ENCODE peak calls at places on chromosomes 3 and 15, in eight cellular contexts. T is T-cell; R is AG08395; N is AG09309; Z is SK-N-DZ; M is naive thymus-derived CD8-positive, alpha-beta T cell; Y is stimulated activated CD4-positive, alpha-beta T cell treated with anti-CD3 and anti-CD28 coated beads, Interleukin-12 subunit alpha, Interleukin-12 subunit beta, amount 100 ng/mL, for 24 hours; Q is NCI-H460. B is an unnamed sample.

GRCh38 chr3:55729546-55729945 is 242.4 kb upstream of the WNT5A start:
- DNase-seq in Z (no peak), N (no peak), Q (no peak), Y (no peak), R (no peak), T (no peak), M (no peak), B (no peak)

GRCh38 chr3:18223591-18224338 is 201.4 kb downstream of the SATB1 start:
- DNase-seq in Y (no peak), Q (no peak), M (peak), Z (peak), T (no peak), R (no peak), N (no peak), B (peak)

GRCh38 chr3:27681249-27681748 is 40.8 kb downstream of the EOMES start:
- DNase-seq in R (peak), Q (peak), Z (peak), M (peak), T (no peak), N (peak), Y (no peak), B (peak)

GRCh38 chr3:58607816-58608215 is 30.6 kb upstream of the FAM107A start:
- DNase-seq in Z (no peak), T (no peak), Y (no peak), N (no peak), Q (no peak), M (no peak), R (no peak), B (no peak)

GRCh38 chr3:151426337-151426648 is 34.6 kb downstream of the IGSF10 start:
- DNase-seq in T (no peak), Z (no peak), Y (no peak), M (no peak), N (no peak), R (no peak), Q (no peak), B (no peak)

GRCh38 chr3:65732060-65732933 is 306.4 kb downstream of the MAGI1 start:
- DNase-seq in R (peak), N (peak), Q (peak), M (peak), T (no peak), Y (no peak), Z (peak), B (peak)

GRCh38 chr3:53630547-53630946 is 136.1 kb downstream of the CACNA1D start:
- DNase-seq in N (no peak), T (no peak), Q (no peak), Z (no peak), Y (no peak), M (no peak), R (no peak), B (no peak)

GRCh38 chr15:37756407-37756806 is 178.0 kb upstream of the TMCO5A start:
- DNase-seq in N (no peak), T (no peak), Z (no peak), M (no peak), Y (no peak), Q (no peak), R (no peak), B (no peak)

GRCh38 chr3:127786358-127787070 is 35.8 kb downstream of the MGLL start:
- DNase-seq in M (no peak), Y (no peak), T (no peak), Q (no peak), Z (no peak), N (no peak), R (peak), B (peak)

GRCh38 chr15:90871097-90871715 is 2.8 kb downstream of the FURIN start:
- DNase-seq in N (no peak), R (peak), Y (no peak), T (no peak), Q (no peak), M (peak), Z (no peak), B (peak)

GRCh38 chr3:140468407-140468806 is 209.5 kb upstream of the TRIM42 start:
- DNase-seq in Q (no peak), Y (no peak), T (no peak), R (no peak), N (no peak), M (no peak), Z (no peak), B (no peak)

GRCh38 chr15:43939070-43939469 is 112.3 kb downstream of the WDR76 start:
- DNase-seq in T (no peak), N (no peak), Z (no peak), Q (peak), Y (no peak), M (no peak), R (no peak), B (peak)

GRCh38 chr3:42655980-42656679 is 2.6 kb downstream of the ZBTB47 start:
- DNase-seq in R (peak), N (no peak), Y (no peak), M (no peak), Q (no peak), T (no peak), Z (no peak), B (peak)

GRCh38 chr3:150635076-150635475 is 32.0 kb downstream of the SELENOT start:
- DNase-seq in Z (no peak), Q (no peak), Y (no peak), T (no peak), M (no peak), R (no peak), N (no peak), B (no peak)

GRCh38 chr3:161332792-161333191 is 38.5 kb downstream of the SPTSSB start:
- DNase-seq in Y (no peak), M (no peak), N (no peak), Q (no peak), T (no peak), R (no peak), Z (no peak), B (no peak)

GRCh38 chr15:70083946-70084345 is 13.8 kb downstream of the TLE3 start:
- DNase-seq in R (no peak), Y (no peak), Q (no peak), N (no peak), Z (no peak), T (no peak), M (no peak), B (no peak)

GRCh38 chr3:47715928-47716327 is 65.8 kb downstream of the SMARCC1 start:
- DNase-seq in Y (no peak), Q (no peak), Z (no peak), R (peak), T (no peak), N (peak), M (no peak), B (no peak)

GRCh38 chr3:143849854-143850549 is 1.7 kb upstream of the SLC9A9 start:
- DNase-seq in Z (no peak), T (no peak), Q (no peak), N (peak), Y (no peak), R (peak), M (no peak), B (no peak)

GRCh38 chr15:72315706-72316370 is 4.1 kb downstream of the CELF6 start:
- DNase-seq in M (no peak), T (no peak), Z (no peak), Q (no peak), Y (no peak), R (no peak), N (no peak), B (peak)

GRCh38 chr3:192317564-192317963 is 409.8 kb downstream of the FGF12 start:
- DNase-seq in R (no peak), Q (no peak), M (no peak), T (no peak), Z (no peak), Y (no peak), N (no peak), B (no peak)

GRCh38 chr3:194985031-194985578 is 285.9 kb downstream of the XXYLT1 start:
- DNase-seq in R (peak), T (no peak), Q (peak), Z (no peak), M (no peak), N (no peak), Y (no peak), B (no peak)

GRCh38 chr3:104519968-104520655 is 846.6 kb upstream of the ALCAM start:
- DNase-seq in T (no peak), N (no peak), Q (no peak), Y (no peak), R (peak), M (no peak), Z (no peak), B (no peak)

GRCh38 chr15:36811903-36812302 is 232.5 kb downstream of the CDIN1 start:
- DNase-seq in N (no peak), R (no peak), Z (no peak), T (no peak), Y (no peak), M (no peak), Q (no peak), B (no peak)

GRCh38 chr3:127213381-127213918 is 20.5 kb downstream of the PRR23E start:
- DNase-seq in N (no peak), R (no peak), Q (no peak), Y (no peak), Z (no peak), M (no peak), T (no peak), B (no peak)

GRCh38 chr15:69129026-69129385 is 31.4 kb upstream of the GLCE start:
- DNase-seq in R (no peak), Y (no peak), N (no peak), T (no peak), Q (no peak), M (no peak), Z (no peak), B (no peak)

GRCh38 chr15:98421419-98422085 is 226.8 kb upstream of the IGF1R start:
- DNase-seq in Z (peak), N (no peak), Y (peak), T (peak), M (peak), R (peak), Q (peak), B (peak)

GRCh38 chr3:49349617-49350114 is 8.5 kb downstream of the GPX1 start:
- DNase-seq in T (no peak), N (no peak), Q (no peak), R (no peak), Z (no peak), M (no peak), Y (no peak), B (no peak)

GRCh38 chr3:10419637-10420232 is 85.7 kb downstream of the ATP2B2 start:
- DNase-seq in T (no peak), N (no peak), R (no peak), M (peak), Q (no peak), Z (no peak), Y (no peak), B (no peak)

GRCh38 chr3:81195483-81195882 is 566.0 kb downstream of the GBE1 start:
- DNase-seq in R (no peak), Y (no peak), M (no peak), N (no peak), Z (no peak), Q (no peak), T (no peak), B (no peak)

GRCh38 chr15:51161491-51162260 is 67.0 kb upstream of the TNFAIP8L3 start:
- DNase-seq in M (no peak), N (peak), T (no peak), R (peak), Y (no peak), Q (no peak), Z (no peak), B (no peak)

B was measured in SK-N-SH.